ENCODE peak calls at places on chromosomes 12 and 14, in seven cellular contexts. One of them, this sample, is unnamed.

GRCh38 chr14:23435540-23436326 is at the start of gene MYH7:
- DNase-seq in SK-N-SH: no peak
- DNase-seq in HCT116: no peak
- DNase-seq in HepG2: peak; percentile 94
- DNase-seq in K562: no peak
- DNase-seq in H1: no peak
- DNase-seq in GM12878: no peak
- DNase-seq in this sample: no peak

GRCh38 chr12:75707983-75708382 is 196.6 kb upstream of the KRR1 start:
- DNase-seq in SK-N-SH: no peak
- DNase-seq in HCT116: no peak
- DNase-seq in HepG2: no peak
- DNase-seq in K562: no peak
- DNase-seq in H1: no peak
- DNase-seq in GM12878: no peak
- DNase-seq in this sample: no peak

GRCh38 chr12:24679135-24679534 is 269.8 kb downstream of the BCAT1 start:
- DNase-seq in SK-N-SH: no peak
- DNase-seq in HCT116: no peak
- DNase-seq in HepG2: peak; percentile 16
- DNase-seq in K562: no peak
- DNase-seq in H1: no peak
- DNase-seq in GM12878: no peak
- DNase-seq in this sample: no peak

GRCh38 chr12:90909069-90909676 is 45.8 kb downstream of the CCER1 start:
- DNase-seq in SK-N-SH: peak; percentile 17
- DNase-seq in HCT116: peak; percentile 38
- DNase-seq in HepG2: peak; percentile 6
- DNase-seq in K562: peak; percentile 4
- DNase-seq in H1: peak; percentile 46
- DNase-seq in GM12878: no peak
- DNase-seq in this sample: peak; percentile 5

GRCh38 chr14:40485688-40486087 is 1053.5 kb upstream of the FBXO33 start:
- DNase-seq in SK-N-SH: no peak
- DNase-seq in HCT116: no peak
- DNase-seq in HepG2: no peak
- DNase-seq in K562: no peak
- DNase-seq in H1: no peak
- DNase-seq in GM12878: no peak
- DNase-seq in this sample: no peak

GRCh38 chr14:56452989-56453388 is 126.6 kb upstream of the TMEM260 start:
- DNase-seq in SK-N-SH: no peak
- DNase-seq in HCT116: no peak
- DNase-seq in HepG2: no peak
- DNase-seq in K562: no peak
- DNase-seq in H1: no peak
- DNase-seq in GM12878: no peak
- DNase-seq in this sample: no peak

GRCh38 chr14:106343636-106344035 is 817.3 kb downstream of the TMEM121 start:
- DNase-seq in SK-N-SH: no peak
- DNase-seq in HCT116: no peak
- DNase-seq in HepG2: no peak
- DNase-seq in K562: no peak
- DNase-seq in H1: no peak
- DNase-seq in GM12878: no peak
- DNase-seq in this sample: no peak

GRCh38 chr12:5576011-5576410 is 144.1 kb downstream of the NTF3 start:
- DNase-seq in SK-N-SH: no peak
- DNase-seq in HCT116: no peak
- DNase-seq in HepG2: no peak
- DNase-seq in K562: no peak
- DNase-seq in H1: no peak
- DNase-seq in GM12878: no peak
- DNase-seq in this sample: no peak

GRCh38 chr12:68878283-68878682 is 54.7 kb downstream of the CPM start:
- DNase-seq in SK-N-SH: no peak
- DNase-seq in HCT116: no peak
- DNase-seq in HepG2: no peak
- DNase-seq in K562: no peak
- DNase-seq in H1: no peak
- DNase-seq in GM12878: no peak
- DNase-seq in this sample: no peak

GRCh38 chr12:27549231-27549800 is 25.3 kb downstream of the PPFIBP1 start:
- DNase-seq in SK-N-SH: no peak
- DNase-seq in HCT116: peak; percentile 59
- DNase-seq in HepG2: peak; percentile 52
- DNase-seq in K562: no peak
- DNase-seq in H1: no peak
- DNase-seq in GM12878: no peak
- DNase-seq in this sample: no peak

GRCh38 chr14:53187921-53188463 is 34.9 kb upstream of the DDHD1 start:
- DNase-seq in SK-N-SH: no peak
- DNase-seq in HCT116: no peak
- DNase-seq in HepG2: no peak
- DNase-seq in K562: no peak
- DNase-seq in H1: no peak
- DNase-seq in GM12878: no peak
- DNase-seq in this sample: no peak

GRCh38 chr12:66103011-66103913 is 27.3 kb downstream of the LLPH start:
- DNase-seq in SK-N-SH: no peak
- DNase-seq in HCT116: peak; percentile 24
- DNase-seq in HepG2: no peak
- DNase-seq in K562: peak; percentile 12
- DNase-seq in H1: peak; percentile 74
- DNase-seq in GM12878: no peak
- DNase-seq in this sample: no peak

GRCh38 chr12:64457036-64457435 is 5.1 kb downstream of the TBK1 start:
- DNase-seq in SK-N-SH: no peak
- DNase-seq in HCT116: no peak
- DNase-seq in HepG2: no peak
- DNase-seq in K562: peak; percentile 70
- DNase-seq in H1: no peak
- DNase-seq in GM12878: no peak
- DNase-seq in this sample: no peak

GRCh38 chr12:75738486-75738885 is 227.1 kb upstream of the KRR1 start:
- DNase-seq in SK-N-SH: no peak
- DNase-seq in HCT116: no peak
- DNase-seq in HepG2: no peak
- DNase-seq in K562: no peak
- DNase-seq in H1: no peak
- DNase-seq in GM12878: peak; percentile 16
- DNase-seq in this sample: no peak

GRCh38 chr14:37369446-37369845 is 171.7 kb downstream of the MIPOL1 start:
- DNase-seq in SK-N-SH: no peak
- DNase-seq in HCT116: no peak
- DNase-seq in HepG2: peak; percentile 34
- DNase-seq in K562: no peak
- DNase-seq in H1: no peak
- DNase-seq in GM12878: no peak
- DNase-seq in this sample: no peak

GRCh38 chr14:94539181-94539580 is 22.1 kb upstream of the SERPINA4 start:
- DNase-seq in SK-N-SH: no peak
- DNase-seq in HCT116: no peak
- DNase-seq in HepG2: no peak
- DNase-seq in K562: no peak
- DNase-seq in H1: no peak
- DNase-seq in GM12878: no peak
- DNase-seq in this sample: no peak
- TF ChIP-seq SIN3A in SK-N-SH: no peak
- TF ChIP-seq SIN3A in HCT116: no peak
- TF ChIP-seq SIN3A in HepG2: no peak
- TF ChIP-seq SIN3A in K562: no peak
- TF ChIP-seq SIN3A in H1: no peak
- TF ChIP-seq SIN3A in GM12878: no peak
- TF ChIP-seq SIN3A in this sample: no peak

DNA sequence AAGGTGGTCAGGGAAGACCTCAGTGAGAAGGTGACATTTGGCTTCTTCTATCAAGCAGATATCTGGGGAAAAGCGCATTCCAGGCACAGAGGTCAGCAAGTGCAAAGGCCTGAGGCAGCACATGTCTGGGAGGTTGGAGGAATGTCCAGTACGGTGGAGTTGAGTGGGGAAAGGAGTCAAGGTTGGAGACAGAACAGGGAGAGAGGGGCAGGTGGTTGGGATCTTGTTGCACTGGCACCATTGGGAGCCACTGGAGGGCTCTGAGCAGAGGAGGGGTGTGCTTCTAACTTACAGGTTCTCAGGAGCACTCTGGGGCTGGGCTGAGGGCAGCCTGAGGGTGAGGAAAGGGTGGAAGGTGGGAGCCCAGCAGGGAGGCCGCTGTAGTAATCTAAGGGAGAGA is 52.1 kb downstream of the EID3 start:
- DNase-seq in SK-N-SH: no peak
- DNase-seq in HCT116: no peak
- DNase-seq in HepG2: no peak
- DNase-seq in K562: no peak
- DNase-seq in H1: peak; percentile 43
- DNase-seq in GM12878: no peak
- DNase-seq in this sample: no peak
- TF ChIP-seq SIN3A in SK-N-SH: no peak
- TF ChIP-seq SIN3A in HCT116: no peak
- TF ChIP-seq SIN3A in HepG2: no peak
- TF ChIP-seq SIN3A in K562: no peak
- TF ChIP-seq SIN3A in H1: no peak
- TF ChIP-seq SIN3A in GM12878: no peak
- TF ChIP-seq SIN3A in this sample: no peak

GRCh38 chr12:53483979-53484377 is 15.3 kb downstream of the MAP3K12 start:
- DNase-seq in SK-N-SH: no peak
- DNase-seq in HCT116: no peak
- DNase-seq in HepG2: no peak
- DNase-seq in K562: no peak
- DNase-seq in H1: no peak
- DNase-seq in GM12878: no peak
- DNase-seq in this sample: no peak

GRCh38 chr12:53483225-53483978 is 15.9 kb downstream of the MAP3K12 start:
- DNase-seq in SK-N-SH: no peak
- DNase-seq in HCT116: no peak
- DNase-seq in HepG2: no peak
- DNase-seq in K562: no peak
- DNase-seq in H1: no peak
- DNase-seq in GM12878: no peak
- DNase-seq in this sample: no peak

GRCh38 chr12:53486730-53487487 is 12.3 kb downstream of the MAP3K12 start:
- DNase-seq in SK-N-SH: no peak
- DNase-seq in HCT116: no peak
- DNase-seq in HepG2: no peak
- DNase-seq in K562: no peak
- DNase-seq in H1: no peak
- DNase-seq in GM12878: no peak
- DNase-seq in this sample: no peak

GRCh38 chr12:53484686-53485567 is 14.3 kb downstream of the MAP3K12 start:
- DNase-seq in SK-N-SH: no peak
- DNase-seq in HCT116: no peak
- DNase-seq in HepG2: no peak
- DNase-seq in K562: no peak
- DNase-seq in H1: no peak
- DNase-seq in GM12878: no peak
- DNase-seq in this sample: no peak

DNA sequence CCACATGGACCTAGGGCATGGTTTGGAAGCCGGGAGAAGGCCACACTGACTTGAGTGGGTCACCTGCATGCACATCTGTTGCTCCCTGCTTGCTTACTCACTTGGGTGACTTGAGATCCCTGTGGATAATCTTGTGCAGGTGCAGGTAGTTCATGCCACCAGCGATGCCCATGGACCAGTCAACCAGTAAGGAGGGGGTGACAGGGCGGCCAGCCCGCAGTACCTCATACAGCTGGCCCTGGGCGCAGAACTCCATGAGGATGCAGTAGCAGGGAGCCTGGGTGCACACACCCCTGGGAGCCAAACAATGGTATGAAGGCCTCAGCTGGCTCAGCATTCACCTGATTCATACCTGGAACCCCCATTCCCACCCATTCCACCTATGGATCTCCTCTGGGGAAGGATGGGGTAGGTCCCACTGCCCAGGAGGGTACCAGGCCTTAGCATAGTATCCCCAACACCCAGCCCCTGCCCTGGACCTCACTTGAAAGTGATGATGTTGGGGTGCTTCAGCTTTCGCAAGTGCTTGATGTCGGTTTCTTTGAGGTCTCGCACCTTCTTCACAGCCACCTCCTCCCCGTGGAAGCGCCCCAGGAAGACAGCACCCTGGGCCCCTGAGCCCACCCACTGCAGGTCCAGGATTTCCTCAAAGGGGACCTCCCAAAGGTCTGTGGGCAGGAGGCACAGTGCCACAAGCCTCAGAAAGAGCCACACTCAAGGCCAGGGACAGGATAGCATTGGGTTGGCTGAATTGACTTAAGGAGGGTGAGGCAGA is 13.1 kb downstream of the MAP3K12 start:
- DNase-seq in SK-N-SH: no peak
- DNase-seq in HCT116: no peak
- DNase-seq in HepG2: no peak
- DNase-seq in K562: no peak
- DNase-seq in H1: no peak
- DNase-seq in GM12878: no peak
- DNase-seq in this sample: no peak
- TF ChIP-seq SIN3A in SK-N-SH: no peak
- TF ChIP-seq SIN3A in HCT116: no peak
- TF ChIP-seq SIN3A in HepG2: no peak
- TF ChIP-seq SIN3A in K562: no peak
- TF ChIP-seq SIN3A in H1: no peak
- TF ChIP-seq SIN3A in GM12878: no peak
- TF ChIP-seq SIN3A in this sample: no peak

GRCh38 chr12:118189761-118190181 is 53.8 kb downstream of the PEBP1 start:
- DNase-seq in SK-N-SH: peak; percentile 53
- DNase-seq in HCT116: no peak
- DNase-seq in HepG2: no peak
- DNase-seq in K562: no peak
- DNase-seq in H1: peak; percentile 65
- DNase-seq in GM12878: no peak
- DNase-seq in this sample: no peak
- TF ChIP-seq SIN3A in SK-N-SH: no peak
- TF ChIP-seq SIN3A in HCT116: no peak
- TF ChIP-seq SIN3A in HepG2: no peak
- TF ChIP-seq SIN3A in K562: no peak
- TF ChIP-seq SIN3A in H1: no peak
- TF ChIP-seq SIN3A in GM12878: no peak
- TF ChIP-seq SIN3A in this sample: no peak

This sample was measured in Panc1.